ENCODE peak calls at places on chromosome 10, in four cellular contexts. A is psoas muscle, S is Peyer's patch, V is IMR-90. N is an unnamed sample.

GRCh38 chr10:16585103-16585502 is 63.4 kb upstream of the C1QL3 start:
- DNase-seq in S (no peak), A (no peak), V (no peak), N (no peak)

GRCh38 chr10:123997486-123998196 is 95.8 kb downstream of the CHST15 start:
- DNase-seq in V (peak), A (no peak), S (peak), N (peak)

GRCh38 chr10:110176122-110176521 is 31.3 kb upstream of the MXI1 start:
- DNase-seq in A (no peak), S (no peak), V (no peak), N (no peak)

GRCh38 chr10:79445217-79445707 is at the start of gene ZCCHC24:
- DNase-seq in V (no peak), S (peak), A (peak), N (peak)

GRCh38 chr10:91565241-91565640 is 67.6 kb downstream of the PPP1R3C start:
- DNase-seq in S (no peak), V (no peak), A (no peak), N (no peak)

GRCh38 chr10:97060441-97061084 is 125.2 kb downstream of the SLIT1 start:
- DNase-seq in A (no peak), V (peak), S (no peak), N (no peak)

GRCh38 chr10:93131956-93132355 is 58.3 kb downstream of the CYP26A1 start:
- DNase-seq in V (no peak), S (no peak), A (no peak), N (no peak)

GRCh38 chr10:34628174-34628802 is 186.8 kb downstream of the PARD3 start:
- DNase-seq in A (peak), S (peak), V (peak), N (no peak)

GRCh38 chr10:127117125-127117524 is 79.3 kb downstream of the INSYN2A start:
- DNase-seq in A (no peak), S (peak), V (peak), N (no peak)

GRCh38 chr10:113960617-113961260 is 82.9 kb upstream of the ADRB1 start:
- DNase-seq in S (peak), V (no peak), A (no peak), N (no peak)

GRCh38 chr10:36547965-36548364 is 577.4 kb upstream of the ANKRD30A start:
- DNase-seq in V (peak), S (no peak), A (no peak), N (no peak)

GRCh38 chr10:113764598-113764997 is 13.1 kb downstream of the PLEKHS1 start:
- DNase-seq in S (no peak), A (no peak), V (no peak), N (no peak)

GRCh38 chr10:11522821-11523245 is 88.6 kb downstream of the USP6NL start:
- DNase-seq in A (no peak), V (no peak), S (peak), N (peak)

GRCh38 chr10:126171555-126171954 is 216.7 kb downstream of the ADAM12 start:
- DNase-seq in A (no peak), S (no peak), V (peak), N (no peak)

GRCh38 chr10:123614888-123615287 is 51.3 kb upstream of the GPR26 start:
- DNase-seq in V (peak), A (peak), S (peak), N (no peak)

GRCh38 chr10:117135026-117135372 is 3.1 kb downstream of the VAX1 start:
- DNase-seq in A (no peak), V (no peak), S (no peak), N (no peak)

GRCh38 chr10:80133221-80133620 is 691 bp downstream of the PLAC9 start:
- DNase-seq in V (no peak), S (no peak), A (peak), N (peak)

GRCh38 chr10:5854178-5854570 is 35.5 kb downstream of the ANKRD16 start:
- DNase-seq in S (no peak), V (no peak), A (no peak), N (no peak)

GRCh38 chr10:85786401-85786899 is 580.1 kb downstream of the GRID1 start:
- DNase-seq in A (no peak), S (no peak), V (no peak), N (no peak)

GRCh38 chr10:107206856-107207255 is 42.4 kb upstream of the SORCS1 start:
- DNase-seq in S (no peak), V (no peak), A (no peak), N (no peak)

GRCh38 chr10:68628576-68629127 is 68.5 kb downstream of the TET1 start:
- DNase-seq in V (peak), S (no peak), A (no peak), N (no peak)

GRCh38 chr10:91617073-91617580 is 15.7 kb downstream of the PPP1R3C start:
- DNase-seq in A (no peak), V (peak), S (no peak), N (no peak)

GRCh38 chr10:35236739-35237138 is 99.6 kb upstream of the CCNY start:
- DNase-seq in S (no peak), A (no peak), V (peak), N (no peak)

GRCh38 chr10:101938316-101939272 is 95.0 kb upstream of the KCNIP2 start:
- DNase-seq in S (no peak), V (peak), A (no peak), N (no peak)

GRCh38 chr10:17035446-17035845 is 94.2 kb downstream of the CUBN start:
- DNase-seq in A (no peak), V (no peak), S (no peak), N (no peak)

GRCh38 chr10:71232089-71232998 is 20.0 kb downstream of the UNC5B start:
- DNase-seq in S (peak), A (peak), V (no peak), N (peak)

GRCh38 chr10:44731271-44731670 is 179.9 kb upstream of the TMEM72 start:
- DNase-seq in V (no peak), S (no peak), A (no peak), N (no peak)

GRCh38 chr10:80444646-80445319 is 9.3 kb upstream of the TSPAN14 start:
- DNase-seq in A (peak), S (peak), V (peak), N (peak)

DNA sequence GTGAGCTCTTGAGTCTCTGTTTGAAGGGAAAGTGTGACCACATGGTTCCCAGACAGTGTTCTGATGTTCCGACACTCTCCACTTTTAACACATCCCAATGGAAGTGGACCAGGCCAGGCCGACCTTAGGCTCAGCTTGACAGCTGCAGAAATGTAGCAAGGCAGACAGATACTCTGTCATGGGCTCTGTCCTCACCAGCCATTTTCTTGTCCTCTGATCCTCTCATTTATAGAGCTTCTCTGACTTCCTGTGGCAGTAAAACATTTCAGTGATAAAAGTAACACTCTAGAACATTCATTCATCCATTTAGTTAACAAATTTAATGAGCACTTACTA is 188.1 kb upstream of the ITGB1 start:
- DNase-seq in A (no peak), V (no peak), S (no peak), N (no peak)
- H3K4me3 ChIP-seq in A (no peak), V (no peak), S (no peak), N (no peak)

GRCh38 chr10:76936182-76936581 is 701.4 kb downstream of the KCNMA1 start:
- DNase-seq in A (no peak), V (no peak), S (no peak), N (no peak)
- H3K27ac ChIP-seq in A (no peak), V (no peak), S (no peak), N (no peak)

GRCh38 chr10:119893845-119894427 is 1.4 kb downstream of the SEC23IP start:
- DNase-seq in S (no peak), A (no peak), V (no peak), N (no peak)

GRCh38 chr10:119896061-119896655 is 3.6 kb downstream of the SEC23IP start:
- DNase-seq in S (no peak), A (no peak), V (peak), N (no peak)

GRCh38 chr10:119896937-119897336 is 4.4 kb downstream of the SEC23IP start:
- DNase-seq in V (no peak), S (peak), A (no peak), N (peak)

GRCh38 chr10:119897366-119897765 is 4.8 kb downstream of the SEC23IP start:
- DNase-seq in A (no peak), S (no peak), V (no peak), N (no peak)

DNA sequence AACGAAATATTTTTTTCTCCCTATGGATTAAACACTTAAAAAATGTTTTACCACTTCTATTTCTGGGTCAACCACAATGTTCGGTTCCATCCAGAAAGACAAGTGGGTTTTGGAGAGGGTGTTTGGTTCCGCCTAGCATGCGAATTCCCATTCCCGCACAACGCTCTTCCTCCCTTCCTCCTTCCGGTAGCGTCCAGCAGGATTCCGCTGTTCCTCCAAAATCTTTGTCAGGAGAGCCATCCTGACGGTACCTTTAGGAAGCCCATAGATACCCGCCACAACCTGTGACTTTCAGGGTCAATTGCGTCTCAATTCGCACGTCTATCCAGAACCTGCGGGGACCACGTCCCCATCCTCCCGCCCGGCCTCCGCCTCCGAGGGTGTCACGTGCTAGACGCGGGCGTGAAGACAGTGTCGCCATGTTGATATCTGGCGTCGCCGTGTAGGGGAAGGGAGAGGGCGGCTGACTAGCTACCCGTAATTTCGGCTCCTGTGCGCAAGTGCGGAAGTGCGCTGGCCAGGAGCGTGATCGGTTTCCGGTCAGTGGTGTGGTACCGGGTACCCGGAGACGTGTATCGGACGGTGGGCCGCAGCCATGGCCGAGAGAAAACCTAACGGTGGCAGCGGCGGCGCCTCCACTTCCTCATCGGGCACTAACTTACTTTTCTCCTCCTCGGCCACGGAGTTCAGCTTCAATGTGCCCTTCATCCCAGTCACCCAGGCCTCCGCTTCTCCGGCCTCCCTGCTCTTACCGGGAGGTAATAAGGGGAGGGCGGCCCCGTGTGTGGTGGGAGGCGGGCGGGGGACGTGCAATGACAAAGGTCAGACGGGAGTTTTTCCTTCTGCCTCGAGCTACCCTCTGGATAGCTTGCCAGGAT is at the start of gene SEC23IP:
- DNase-seq in A (peak), V (peak), S (peak), N (peak)
- TF ChIP-seq CTCF in A (no peak), V (no peak), S (peak), N (peak)

GRCh38 chr10:60954045-60954444 is 10.1 kb upstream of the RHOBTB1 start:
- DNase-seq in V (no peak), A (no peak), S (no peak), N (no peak)

GRCh38 chr10:60955321-60955720 is 11.3 kb upstream of the RHOBTB1 start:
- DNase-seq in S (no peak), A (no peak), V (no peak), N (no peak)

GRCh38 chr10:60953420-60953819 is 9.4 kb upstream of the RHOBTB1 start:
- DNase-seq in A (no peak), V (no peak), S (no peak), N (no peak)

GRCh38 chr10:60957667-60958221 is 13.8 kb upstream of the RHOBTB1 start:
- DNase-seq in A (no peak), V (no peak), S (no peak), N (no peak)

GRCh38 chr10:60955957-60956425 is 12.0 kb upstream of the RHOBTB1 start:
- DNase-seq in A (no peak), S (no peak), V (peak), N (no peak)
- H3K4me3 ChIP-seq in A (no peak), S (no peak), V (no peak), N (no peak)

GRCh38 chr10:75464478-75465090 is 33.2 kb downstream of the LRMDA start:
- DNase-seq in V (no peak), A (no peak), S (no peak), N (no peak)
- H3K27ac ChIP-seq in V (no peak), A (no peak), S (no peak), N (no peak)

N was measured in tibial artery.